ENCODE peak calls at places on chromosomes 2 and 18, in four cellular contexts. One of them, this sample, is unnamed.

GRCh38 chr2:27887830-27888229 is 2.4 kb downstream of the RBKS start:
- DNase-seq in non-pigmented ciliary epithelial cell: no peak
- DNase-seq in GM12865: no peak
- DNase-seq in stimulated activated naive CD8-positive, alpha-beta T cell treated with anti-CD3 and anti-CD28 coated beads, Interleukin-15, amount 100 ng/mL, for 72 hours: no peak
- DNase-seq in this sample: no peak

GRCh38 chr2:166234112-166234846 is 106.5 kb upstream of the SCN1A start:
- DNase-seq in stimulated activated naive CD8-positive, alpha-beta T cell treated with anti-CD3 and anti-CD28 coated beads, Interleukin-15, amount 100 ng/mL, for 72 hours: no peak
- DNase-seq in non-pigmented ciliary epithelial cell: peak
- DNase-seq in GM12865: no peak
- DNase-seq in this sample: peak

GRCh38 chr2:26438926-26439325 is 37.2 kb downstream of the DRC1 start:
- DNase-seq in non-pigmented ciliary epithelial cell: no peak
- DNase-seq in GM12865: no peak
- DNase-seq in stimulated activated naive CD8-positive, alpha-beta T cell treated with anti-CD3 and anti-CD28 coated beads, Interleukin-15, amount 100 ng/mL, for 72 hours: no peak
- DNase-seq in this sample: no peak

GRCh38 chr2:186558512-186559276 is 31.2 kb upstream of the ITGAV start:
- DNase-seq in non-pigmented ciliary epithelial cell: no peak
- DNase-seq in stimulated activated naive CD8-positive, alpha-beta T cell treated with anti-CD3 and anti-CD28 coated beads, Interleukin-15, amount 100 ng/mL, for 72 hours: no peak
- DNase-seq in GM12865: no peak
- DNase-seq in this sample: no peak

GRCh38 chr2:95552911-95553310 is 38.9 kb upstream of the TRIM43 start:
- DNase-seq in GM12865: no peak
- DNase-seq in stimulated activated naive CD8-positive, alpha-beta T cell treated with anti-CD3 and anti-CD28 coated beads, Interleukin-15, amount 100 ng/mL, for 72 hours: no peak
- DNase-seq in non-pigmented ciliary epithelial cell: no peak
- DNase-seq in this sample: no peak

GRCh38 chr2:189300917-189301316 is 121.4 kb upstream of the COL5A2 start:
- DNase-seq in non-pigmented ciliary epithelial cell: no peak
- DNase-seq in GM12865: no peak
- DNase-seq in stimulated activated naive CD8-positive, alpha-beta T cell treated with anti-CD3 and anti-CD28 coated beads, Interleukin-15, amount 100 ng/mL, for 72 hours: peak
- DNase-seq in this sample: no peak

GRCh38 chr18:55875330-55875933 is 287.4 kb upstream of the TCF4 start:
- DNase-seq in GM12865: no peak
- DNase-seq in stimulated activated naive CD8-positive, alpha-beta T cell treated with anti-CD3 and anti-CD28 coated beads, Interleukin-15, amount 100 ng/mL, for 72 hours: no peak
- DNase-seq in non-pigmented ciliary epithelial cell: no peak
- DNase-seq in this sample: no peak

GRCh38 chr2:54760310-54760709 is 36.8 kb downstream of the EML6 start:
- DNase-seq in non-pigmented ciliary epithelial cell: no peak
- DNase-seq in stimulated activated naive CD8-positive, alpha-beta T cell treated with anti-CD3 and anti-CD28 coated beads, Interleukin-15, amount 100 ng/mL, for 72 hours: no peak
- DNase-seq in GM12865: peak
- DNase-seq in this sample: no peak

This sample was measured in kidney epithelial cell.